ENCODE peak calls at places on chromosomes 7 and 10, in seven cellular contexts. T, W, M, Z, X, U and R are unnamed samples.

GRCh38 chr10:100736144-100736808 is 9.1 kb upstream of the PAX2 start:
- DNase-seq in T (no peak), X (no peak), Z (no peak), U (no peak), M (no peak), W (no peak), R (no peak)

GRCh38 chr10:33252794-33253203 is 81.7 kb downstream of the NRP1 start:
- DNase-seq in T (peak; percentile 71), X (peak; percentile 79), W (no peak), U (peak; percentile 47), Z (no peak), M (no peak), R (no peak)

GRCh38 chr10:3948843-3949242 is 163.8 kb upstream of the KLF6 start:
- DNase-seq in W (peak; percentile 59), Z (peak; percentile 83), X (no peak), T (no peak), M (no peak), U (peak; percentile 88), R (no peak)

GRCh38 chr7:150668472-150668911 is 17.0 kb upstream of the GIMAP2 start:
- DNase-seq in U (no peak), T (no peak), X (no peak), W (no peak), M (no peak), Z (peak; percentile 63), R (no peak)

GRCh38 chr7:17654940-17655339 is 285.4 kb downstream of the SNX13 start:
- DNase-seq in T (no peak), X (no peak), U (no peak), Z (no peak), M (no peak), W (no peak), R (no peak)

GRCh38 chr10:79376078-79376628 is 28.9 kb downstream of the PPIF start:
- DNase-seq in T (no peak), X (no peak), Z (no peak), M (no peak), U (no peak), W (no peak), R (no peak)

GRCh38 chr7:117458977-117459583 is 20.7 kb upstream of the CFTR start:
- DNase-seq in W (no peak), X (peak; percentile 20), Z (no peak), U (no peak), T (no peak), M (no peak), R (no peak)

GRCh38 chr10:50585921-50586739 is 37.6 kb downstream of the SGMS1 start:
- DNase-seq in M (no peak), X (peak; percentile 67), Z (no peak), W (no peak), T (no peak), U (peak; percentile 75), R (no peak)

GRCh38 chr10:110783509-110784103 is 88.1 kb upstream of the PDCD4 start:
- DNase-seq in M (no peak), Z (peak; percentile 67), X (peak; percentile 12), T (no peak), W (no peak), U (peak; percentile 52), R (no peak)

GRCh38 chr7:45089314-45089891 is 634 bp upstream of the NACAD start:
- DNase-seq in Z (peak; percentile 57), T (no peak), X (peak; percentile 16), W (peak; percentile 59), U (peak; percentile 29), M (peak; percentile 53), R (peak; percentile 74)

GRCh38 chr10:42475168-42476098 is 162.9 kb downstream of the ZNF33B start:
- DNase-seq in Z (no peak), M (no peak), T (peak; percentile 32), U (peak; percentile 11), X (peak; percentile 44), W (peak; percentile 14), R (no peak)

GRCh38 chr10:62502995-62503613 is 128.9 kb downstream of the ZNF365 start:
- DNase-seq in Z (no peak), U (no peak), M (no peak), T (peak; percentile 13), W (no peak), X (peak; percentile 55), R (no peak)

GRCh38 chr7:129612112-129613015 is 844 bp downstream of the NRF1 start:
- DNase-seq in U (no peak), W (peak; percentile 63), X (peak; percentile 34), T (no peak), M (peak; percentile 33), Z (peak; percentile 47), R (peak; percentile 28)

GRCh38 chr10:121772890-121773289 is 154.9 kb downstream of the ATE1 start:
- DNase-seq in Z (no peak), W (no peak), T (no peak), X (peak; percentile 26), M (no peak), U (no peak), R (no peak)

GRCh38 chr7:133958822-133959221 is 168.3 kb upstream of the LRGUK start:
- DNase-seq in X (no peak), Z (no peak), W (no peak), U (no peak), T (no peak), M (no peak), R (no peak)

GRCh38 chr7:135147341-135147898 is 452 bp upstream of the TMEM140 start:
- DNase-seq in U (peak; percentile 16), W (peak; percentile 16), T (no peak), X (peak; percentile 49), Z (no peak), M (no peak), R (no peak)

GRCh38 chr7:96527133-96527827 is 182.4 kb downstream of the SEM1 start:
- DNase-seq in X (no peak), M (no peak), U (no peak), W (no peak), Z (no peak), T (no peak), R (no peak)

GRCh38 chr10:11401314-11402222 is 209.9 kb downstream of the USP6NL start:
- DNase-seq in T (no peak), W (no peak), U (no peak), M (no peak), Z (peak; percentile 16), X (no peak), R (no peak)

GRCh38 chr10:131911451-131911850 is 10.6 kb downstream of the PPP2R2D start:
- DNase-seq in Z (no peak), W (no peak), U (no peak), X (no peak), T (no peak), M (no peak), R (no peak)

DNA sequence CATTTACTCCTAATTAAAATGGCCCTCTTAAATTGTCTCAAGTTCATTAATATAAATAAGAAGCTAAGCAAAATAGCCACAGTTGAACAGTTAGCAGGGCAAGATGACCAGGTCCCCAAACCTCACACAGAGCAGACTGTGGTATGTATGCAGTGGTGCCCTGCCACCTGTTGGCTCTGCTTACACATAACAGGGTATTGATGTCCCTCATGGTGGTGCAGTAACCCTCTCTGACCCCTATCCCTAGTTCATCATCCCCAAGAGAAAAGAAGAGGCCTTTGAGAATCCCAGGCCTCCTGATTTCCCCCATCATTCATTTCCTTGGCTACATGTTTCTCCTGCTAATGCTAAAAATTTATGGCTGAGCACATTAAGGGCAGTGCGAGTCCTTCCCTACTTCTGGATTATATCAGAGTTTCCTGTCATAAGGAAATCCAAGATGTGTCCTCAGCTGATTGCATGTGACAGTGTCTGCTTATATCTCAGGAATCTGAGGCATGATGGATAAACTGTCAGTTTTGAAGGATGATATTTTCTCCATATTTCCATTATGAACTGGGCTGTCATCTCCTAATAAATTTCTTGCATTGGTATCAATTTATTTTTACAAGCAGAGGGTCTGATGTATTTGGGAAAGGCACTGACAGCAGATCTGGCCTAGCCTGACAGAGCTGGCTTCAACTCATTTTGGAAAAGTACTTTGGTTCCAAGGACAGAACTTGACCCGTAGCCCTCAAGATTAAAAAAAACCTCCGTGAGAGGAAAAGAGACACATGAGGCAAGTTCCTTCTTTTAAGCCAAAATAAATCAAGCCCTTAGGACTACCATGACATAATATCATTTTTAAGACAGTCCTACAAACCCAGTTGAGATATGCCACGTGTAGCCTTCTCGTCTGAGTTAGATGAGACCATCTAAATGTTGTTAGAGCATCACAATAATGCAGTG is 880.6 kb downstream of the LRMDA start:
- DNase-seq in M (no peak), W (peak; percentile 51), U (no peak), Z (no peak), T (no peak), X (peak; percentile 28), R (no peak)
- TF ChIP-seq CTCF in M (peak; percentile 10), W (peak; percentile 61), U (peak; percentile 60), Z (no peak), T (peak; percentile 49), X (peak; percentile 49), R (no peak)

DNA sequence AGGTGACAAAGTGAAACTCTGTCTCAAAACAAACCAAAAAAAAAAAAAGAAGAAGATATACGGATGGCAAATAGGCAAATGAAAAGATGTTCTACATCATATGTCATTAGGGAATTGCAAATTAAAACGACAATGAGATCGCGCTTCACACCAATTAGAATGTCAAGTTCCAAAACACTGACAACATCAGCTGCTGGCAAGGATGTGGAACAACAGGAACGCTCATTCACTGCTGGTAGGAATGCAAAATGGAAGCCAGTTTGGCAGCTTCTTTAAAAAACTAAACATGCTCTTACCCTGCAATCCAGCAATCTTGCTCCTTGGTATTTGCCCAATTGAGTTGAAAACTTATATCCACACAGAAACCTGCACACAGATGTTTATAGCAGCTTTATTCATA is 34.8 kb downstream of the CALML5 start:
- DNase-seq in Z (no peak), T (no peak), M (no peak), W (no peak), U (no peak), X (peak; percentile 50), R (no peak)
- TF ChIP-seq CTCF in Z (no peak), T (no peak), M (no peak), W (no peak), U (no peak), X (peak; percentile 19), R (no peak)

GRCh38 chr7:46396501-46396900 is 475.4 kb upstream of the IGFBP3 start:
- DNase-seq in X (peak; percentile 74), T (peak; percentile 21), U (no peak), Z (no peak), W (no peak), M (no peak), R (no peak)
- TF ChIP-seq CTCF in X (no peak), T (no peak), U (no peak), Z (no peak), W (no peak), M (no peak), R (no peak)

GRCh38 chr7:115704884-115705283 is 325.7 kb downstream of the TFEC start:
- DNase-seq in X (no peak), W (no peak), T (no peak), Z (no peak), U (no peak), M (no peak), R (no peak)

GRCh38 chr7:115707684-115708341 is 322.8 kb downstream of the TFEC start:
- DNase-seq in T (no peak), U (no peak), Z (no peak), X (no peak), W (no peak), M (no peak), R (no peak)

GRCh38 chr7:115709664-115710063 is 320.9 kb downstream of the TFEC start:
- DNase-seq in M (no peak), U (no peak), W (no peak), Z (no peak), X (no peak), T (no peak), R (no peak)

DNA sequence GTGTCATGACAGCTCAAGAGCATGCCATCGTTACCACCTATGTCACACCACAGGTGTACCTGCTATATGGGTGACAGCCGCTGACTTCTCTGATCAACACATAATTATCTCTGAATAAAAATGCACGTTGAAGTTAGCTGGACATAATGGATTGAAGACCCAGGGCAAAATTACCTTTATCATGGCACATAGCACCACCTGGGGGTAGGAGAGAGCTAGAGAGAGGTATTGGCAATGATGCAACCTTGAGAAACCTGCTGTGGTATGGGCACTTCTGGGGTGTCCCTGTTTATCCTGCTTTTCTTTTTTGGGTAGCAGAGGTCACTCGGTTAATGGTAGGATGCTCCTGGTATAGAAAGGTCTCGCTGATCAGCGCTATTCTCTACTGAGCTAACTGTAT is 323.3 kb downstream of the TFEC start:
- DNase-seq in U (no peak), X (peak; percentile 18), T (no peak), W (peak; percentile 15), Z (no peak), M (no peak), R (peak; percentile 72)
- TF ChIP-seq CTCF in U (peak; percentile 59), X (peak; percentile 36), T (peak; percentile 22), W (peak; percentile 63), Z (no peak), M (no peak), R (peak; percentile 66)